ENCODE peak calls at places on chromosomes 7 and 10, in four cellular contexts. J is ovary; U is CD8-positive, alpha-beta memory T cell; V is keratinocyte. Y is an unnamed sample.

GRCh38 chr10:120873741-120874140 is 22.6 kb downstream of the WDR11 start:
- DNase-seq in J (no peak), V (no peak), U (no peak), Y (no peak)

GRCh38 chr7:129796186-129796775 is 156.5 kb downstream of the UBE2H start:
- DNase-seq in U (no peak), J (no peak), V (no peak), Y (no peak)

GRCh38 chr10:46555713-46556514 is 544 bp downstream of the GPRIN2 start:
- DNase-seq in V (no peak), U (no peak), J (peak; percentile 9), Y (peak; percentile 10)

GRCh38 chr10:110815354-110816004 is 56.2 kb upstream of the PDCD4 start:
- DNase-seq in J (no peak), U (no peak), V (no peak), Y (no peak)

GRCh38 chr10:101563007-101563406 is 25.1 kb downstream of the POLL start:
- DNase-seq in V (no peak), J (no peak), U (no peak), Y (no peak)

GRCh38 chr10:20927495-20927894 is 30.4 kb upstream of the NEBL start:
- DNase-seq in U (no peak), V (no peak), J (no peak), Y (no peak)

GRCh38 chr10:71319042-71319799 is at the start of gene SLC29A3:
- DNase-seq in U (peak; percentile 76), J (peak; percentile 80), V (peak; percentile 38), Y (peak; percentile 65)

GRCh38 chr10:3136763-3137611 is 35.6 kb downstream of the PITRM1 start:
- DNase-seq in U (no peak), V (no peak), J (peak; percentile 54), Y (peak; percentile 94)

GRCh38 chr10:73591935-73592699 is 975 bp upstream of the USP54 start:
- DNase-seq in J (peak; percentile 37), V (no peak), U (no peak), Y (peak; percentile 34)

GRCh38 chr7:100008525-100008924 is 6.9 kb upstream of the ZKSCAN1 start:
- DNase-seq in J (no peak), U (no peak), V (no peak), Y (no peak)

GRCh38 chr10:58480321-58480720 is 32.4 kb upstream of the BICC1 start:
- DNase-seq in J (no peak), V (no peak), U (no peak), Y (no peak)

GRCh38 chr10:13347235-13348156 is 597 bp downstream of the SEPHS1 start:
- DNase-seq in J (peak; percentile 84), U (peak; percentile 74), V (no peak), Y (peak; percentile 76)

GRCh38 chr10:3034611-3035010 is 32.7 kb upstream of the PFKP start:
- DNase-seq in U (no peak), V (no peak), J (no peak), Y (no peak)

GRCh38 chr10:31873724-31874123 is 54.9 kb downstream of the ARHGAP12 start:
- DNase-seq in J (no peak), U (no peak), V (no peak), Y (no peak)

GRCh38 chr10:108597657-108598319 is 1325.5 kb downstream of the XPNPEP1 start:
- DNase-seq in V (no peak), U (no peak), J (no peak), Y (no peak)

GRCh38 chr7:88665892-88666514 is 93.5 kb upstream of the ZNF804B start:
- DNase-seq in V (no peak), U (no peak), J (no peak), Y (no peak)

GRCh38 chr7:50852901-50853300 is 70.2 kb upstream of the GRB10 start:
- DNase-seq in U (no peak), J (no peak), V (no peak), Y (no peak)

GRCh38 chr10:3186365-3186764 is 13.8 kb upstream of the PITRM1 start:
- DNase-seq in U (peak; percentile 17), J (no peak), V (no peak), Y (no peak)

GRCh38 chr7:113267885-113268284 is 149.5 kb upstream of the SMIM30 start:
- DNase-seq in V (no peak), J (no peak), U (no peak), Y (no peak)

GRCh38 chr7:155874411-155874810 is 62.1 kb upstream of the SHH start:
- DNase-seq in U (no peak), V (no peak), J (no peak), Y (no peak)

GRCh38 chr7:149735181-149735602 is 38.2 kb downstream of the ZNF467 start:
- DNase-seq in U (no peak), V (no peak), J (no peak), Y (no peak)

GRCh38 chr7:3232228-3232627 is 68.8 kb upstream of the SDK1 start:
- DNase-seq in U (no peak), V (no peak), J (no peak), Y (no peak)

GRCh38 chr7:100476903-100477870 is 1.8 kb downstream of the TSC22D4 start:
- DNase-seq in U (no peak), J (no peak), V (no peak), Y (no peak)

GRCh38 chr7:106196460-106197021 is 84.4 kb upstream of the SYPL1 start:
- DNase-seq in J (no peak), U (no peak), V (no peak), Y (no peak)

GRCh38 chr10:54880943-54881342 is 79.9 kb upstream of the PCDH15 start:
- DNase-seq in U (no peak), V (no peak), J (no peak), Y (no peak)

GRCh38 chr7:151752037-151752436 is 124.9 kb downstream of the PRKAG2 start:
- DNase-seq in J (no peak), V (no peak), U (no peak), Y (no peak)
- H3K4me1 ChIP-seq in J (peaks cover 27% of the 10 kb centered on the region), V (peaks cover 27% of the 10 kb centered on the region), U (peaks cover 19% of the 10 kb centered on the region), Y (peaks cover 20% of the 10 kb centered on the region)

DNA sequence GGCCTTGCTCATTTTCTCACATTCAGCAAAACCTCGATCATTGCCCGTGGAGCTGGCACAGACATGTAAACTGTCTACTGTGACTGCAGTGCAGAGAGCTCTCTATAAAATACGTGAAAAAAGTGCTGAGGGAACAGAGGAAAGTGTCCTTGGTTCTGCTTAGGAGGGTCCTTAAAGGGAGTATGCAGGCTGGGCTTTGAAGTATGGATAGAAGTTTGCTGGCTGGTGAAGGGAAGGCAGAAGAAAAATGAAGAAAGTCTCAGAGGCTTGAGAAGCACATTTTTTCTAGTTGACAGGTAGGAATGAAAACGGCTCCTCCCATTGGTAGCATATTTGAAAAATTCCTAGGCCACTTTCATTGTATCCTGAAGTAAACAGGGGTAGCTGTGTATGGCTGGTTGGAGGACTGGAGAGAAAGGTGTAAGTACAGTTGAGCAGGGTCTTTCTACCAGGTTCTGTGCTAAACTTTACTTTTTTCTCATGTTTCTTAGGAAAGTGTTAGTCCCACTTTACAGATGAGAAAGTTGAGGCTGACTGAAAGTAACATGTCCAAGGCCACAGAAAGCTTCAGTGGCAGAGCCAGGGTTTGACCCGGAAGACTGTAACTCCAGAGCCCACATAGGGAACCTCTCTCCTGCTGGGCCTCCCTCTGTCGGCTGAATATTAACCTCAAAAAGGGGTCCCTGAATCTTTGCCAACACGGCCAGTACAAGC is 63.0 kb upstream of the PPIF start:
- DNase-seq in J (no peak), U (no peak), V (no peak), Y (no peak)
- H3K36me3 ChIP-seq in J (no peaks in the 10 kb centered on the region), U (no peaks in the 10 kb centered on the region), V (no peaks in the 10 kb centered on the region), Y (no peaks in the 10 kb centered on the region)

GRCh38 chr10:113060221-113061053 is 110.4 kb downstream of the TCF7L2 start:
- DNase-seq in U (no peak), J (no peak), V (no peak), Y (peak; percentile 22)
- H3K4me1 ChIP-seq in U (peaks cover 12% of the 10 kb centered on the region), J (peaks cover 52% of the 10 kb centered on the region), V (no peaks in the 10 kb centered on the region), Y (peaks cover 30% of the 10 kb centered on the region)

GRCh38 chr7:47973739-47974138 is 5.7 kb downstream of the HUS1 start:
- DNase-seq in V (no peak), J (no peak), U (no peak), Y (no peak)
- H3K36me3 ChIP-seq in V (peaks cover 16% of the 10 kb centered on the region), J (no peaks in the 10 kb centered on the region), U (peaks cover 52% of the 10 kb centered on the region), Y (peaks cover 75% of the 10 kb centered on the region)

Y was measured in gastrocnemius medialis.